ENCODE peak calls at places on chromosomes 6 and 20, in seven cellular contexts. S is keratinocyte; H is progenitor cell of endocrine pancreas; V is activated CD8-positive, alpha-beta T cell treated with anti-CD3 and anti-CD28 coated beads for 36 hours; C is left cardiac atrium; Y is anterior cingulate cortex; P is fibroblast of pulmonary artery. J is an unnamed sample.
A peak's percentile ranks its signal among the peaks of the same experiment; 100 is the strongest.

GRCh38 chr6:82841309-82841708 is 224.3 kb downstream of the UBE3D start:
- DNase-seq in P (no peak), S (no peak), Y (no peak), V (no peak), H (no peak), C (no peak), J (no peak)

GRCh38 chr6:30556714-30556963 is 350 bp upstream of the GNL1 start:
- DNase-seq in H (peak; percentile 53), C (peak; percentile 89), Y (no peak), S (no peak), V (peak; percentile 95), P (no peak), J (no peak)

GRCh38 chr6:4125500-4125899 is 9.9 kb downstream of the ECI2 start:
- DNase-seq in C (no peak), P (peak; percentile 26), V (no peak), S (no peak), H (no peak), Y (no peak), J (no peak)

GRCh38 chr20:36262440-36262839 is 26.2 kb downstream of the AAR2 start:
- DNase-seq in H (no peak), C (no peak), P (no peak), V (no peak), S (no peak), Y (no peak), J (no peak)

GRCh38 chr6:138622967-138623366 is 123.7 kb upstream of the NHSL1 start:
- DNase-seq in H (no peak), S (peak; percentile 41), Y (no peak), V (no peak), P (peak; percentile 29), C (no peak), J (no peak)

GRCh38 chr20:17611540-17612286 is 41.8 kb downstream of the DSTN start:
- DNase-seq in S (no peak), H (no peak), P (no peak), Y (no peak), C (peak; percentile 27), V (peak; percentile 58), J (no peak)

GRCh38 chr6:143673638-143674037 is 4.1 kb upstream of the PHACTR2 start:
- DNase-seq in P (peak; percentile 81), Y (no peak), V (no peak), H (no peak), S (peak; percentile 83), C (peak; percentile 28), J (no peak)

GRCh38 chr6:72620866-72621242 is 1.0 kb upstream of the KCNQ5 start:
- DNase-seq in V (peak; percentile 30), S (no peak), C (no peak), H (no peak), P (no peak), Y (peak; percentile 26), J (peak; percentile 42)

GRCh38 chr6:105374010-105374420 is 28.9 kb downstream of the PREP start:
- DNase-seq in V (no peak), C (no peak), S (peak; percentile 76), Y (no peak), H (no peak), P (peak; percentile 60), J (no peak)

GRCh38 chr6:12393100-12393499 is 102.9 kb downstream of the EDN1 start:
- DNase-seq in Y (no peak), H (no peak), V (no peak), P (no peak), S (no peak), C (no peak), J (no peak)

GRCh38 chr6:108193120-108193519 is 27.3 kb downstream of the NR2E1 start:
- DNase-seq in P (no peak), V (no peak), Y (no peak), S (no peak), C (no peak), H (no peak), J (no peak)

GRCh38 chr20:6468751-6469150 is 298.7 kb upstream of the BMP2 start:
- DNase-seq in H (no peak), Y (no peak), C (no peak), P (no peak), S (no peak), V (no peak), J (peak; percentile 71)

GRCh38 chr6:70184723-70185122 is 118.2 kb downstream of the COL9A1 start:
- DNase-seq in P (no peak), H (no peak), S (no peak), V (no peak), C (no peak), Y (no peak), J (no peak)

GRCh38 chr6:106025655-106026054 is 60.5 kb upstream of the PRDM1 start:
- DNase-seq in S (no peak), Y (no peak), P (no peak), C (no peak), H (no peak), V (no peak), J (no peak)

GRCh38 chr20:1897965-1898464 is 2.8 kb downstream of the SIRPA start:
- DNase-seq in Y (no peak), H (no peak), C (no peak), S (no peak), V (peak; percentile 11), P (peak; percentile 60), J (peak; percentile 89)

GRCh38 chr6:55706048-55706447 is 127.1 kb upstream of the HMGCLL1 start:
- DNase-seq in C (no peak), P (no peak), V (no peak), S (no peak), H (no peak), Y (no peak), J (no peak)

GRCh38 chr6:114187563-114187962 is 155.3 kb downstream of the HS3ST5 start:
- DNase-seq in Y (no peak), P (no peak), S (no peak), V (no peak), H (no peak), C (no peak), J (no peak)

J was measured in NB4.